ENCODE peak calls at places on chromosomes 6 and 20, in four cellular contexts. P is right lobe of liver, R is A549, I is AG10803. C is an unnamed sample.

GRCh38 chr6:87237804-87238203 is 82.4 kb downstream of the ZNF292 start:
- DNase-seq in P (no peak), R (peak), I (peak), C (no peak)

GRCh38 chr6:85361643-85362014 is 88.3 kb upstream of the NT5E start:
- DNase-seq in R (no peak), I (no peak), P (no peak), C (no peak)

GRCh38 chr20:46757754-46758678 is 48.6 kb downstream of the SLC2A10 start:
- DNase-seq in R (peak), P (peak), I (peak), C (peak)

GRCh38 chr20:56515657-56516381 is 8.7 kb upstream of the FAM209A start:
- DNase-seq in R (no peak), I (peak), P (no peak), C (no peak)

GRCh38 chr6:13005994-13006393 is 289.4 kb downstream of the PHACTR1 start:
- DNase-seq in R (no peak), I (no peak), P (no peak), C (no peak)

GRCh38 chr6:21885532-21886089 is 292.1 kb downstream of the SOX4 start:
- DNase-seq in P (no peak), I (peak), R (peak), C (peak)

GRCh38 chr20:1757072-1757471 is 99.5 kb upstream of the SIRPG start:
- DNase-seq in P (no peak), I (peak), R (no peak), C (no peak)

GRCh38 chr20:48406462-48407235 is 421.1 kb downstream of the PREX1 start:
- DNase-seq in I (no peak), R (no peak), P (no peak), C (no peak)

GRCh38 chr6:98648211-98648914 is 186.0 kb upstream of the POU3F2 start:
- DNase-seq in P (no peak), R (no peak), I (no peak), C (no peak)

GRCh38 chr6:154157082-154157481 is 118.0 kb downstream of the OPRM1 start:
- DNase-seq in P (no peak), I (no peak), R (no peak), C (no peak)

GRCh38 chr6:154154389-154154967 is 115.4 kb downstream of the OPRM1 start:
- DNase-seq in R (no peak), I (peak), P (no peak), C (peak)

GRCh38 chr6:154157706-154158105 is 118.7 kb downstream of the OPRM1 start:
- DNase-seq in R (no peak), I (no peak), P (no peak), C (no peak)

GRCh38 chr6:154159126-154159525 is 120.1 kb downstream of the OPRM1 start:
- DNase-seq in P (no peak), R (no peak), I (no peak), C (no peak)

DNA sequence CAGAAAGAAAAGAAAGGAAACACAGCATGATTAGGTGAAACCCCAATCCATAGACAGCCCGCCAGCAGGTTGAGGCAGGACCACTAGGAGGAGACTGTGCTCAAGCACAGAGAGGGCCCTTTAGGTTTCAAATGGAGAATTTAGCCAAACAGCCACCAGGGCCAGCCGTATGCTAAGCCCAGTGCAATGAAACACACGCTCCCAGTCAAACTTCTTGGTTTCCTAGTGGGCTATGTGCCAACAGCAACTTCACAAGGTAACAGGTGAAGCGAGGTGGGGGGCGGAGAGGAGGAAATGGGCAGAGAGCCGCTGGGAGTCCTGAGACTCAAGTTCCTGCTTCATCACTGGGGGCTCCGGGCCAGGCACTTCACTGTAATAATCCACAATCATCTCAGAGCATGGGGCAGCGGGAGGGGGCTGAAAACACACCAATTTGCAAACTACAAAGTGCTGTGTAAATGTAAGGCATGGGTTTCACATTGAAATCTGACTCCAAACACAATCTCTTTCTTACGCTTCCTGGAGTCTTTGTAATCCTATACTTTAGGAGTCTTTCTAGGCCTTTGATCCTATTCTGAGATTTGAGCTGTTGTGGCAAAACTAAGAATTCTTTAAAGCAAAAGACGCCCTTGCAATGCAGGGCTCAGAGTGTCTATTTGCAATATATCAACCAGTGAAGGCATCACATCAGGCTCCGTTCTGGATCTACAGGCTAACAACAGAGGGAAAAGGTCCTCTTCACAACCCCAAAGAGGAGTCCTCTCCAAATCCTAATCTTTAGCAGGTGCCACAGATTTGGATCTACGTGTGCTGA is 117.3 kb downstream of the OPRM1 start:
- DNase-seq in P (peak), R (peak), I (peak), C (peak)
- TF ChIP-seq CTCF in P (peak), R (peak), I (peak), C (peak)

DNA sequence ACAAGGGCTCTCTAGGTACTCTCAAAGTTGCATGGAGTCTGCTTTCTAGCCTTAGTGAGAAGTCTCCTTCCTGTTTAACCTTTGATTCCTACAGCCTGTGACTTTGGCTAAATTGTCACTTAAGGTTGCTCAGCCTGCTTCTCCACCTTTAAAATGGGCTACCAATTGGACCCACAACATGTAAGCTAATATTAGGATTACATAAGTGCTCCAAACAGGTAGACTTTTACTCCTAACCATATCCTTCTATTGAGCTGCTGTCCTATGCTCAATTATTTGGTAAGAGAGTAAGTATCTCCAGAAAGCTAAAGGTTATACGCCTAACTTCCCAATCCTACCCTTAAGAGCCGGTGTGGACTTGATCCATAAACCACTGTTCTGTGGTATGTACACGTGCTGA is 2.9 kb downstream of the PCNA start:
- DNase-seq in I (no peak), R (no peak), P (no peak), C (no peak)
- H3K4me3 ChIP-seq in I (no peak), R (no peak), P (no peak), C (no peak)

DNA sequence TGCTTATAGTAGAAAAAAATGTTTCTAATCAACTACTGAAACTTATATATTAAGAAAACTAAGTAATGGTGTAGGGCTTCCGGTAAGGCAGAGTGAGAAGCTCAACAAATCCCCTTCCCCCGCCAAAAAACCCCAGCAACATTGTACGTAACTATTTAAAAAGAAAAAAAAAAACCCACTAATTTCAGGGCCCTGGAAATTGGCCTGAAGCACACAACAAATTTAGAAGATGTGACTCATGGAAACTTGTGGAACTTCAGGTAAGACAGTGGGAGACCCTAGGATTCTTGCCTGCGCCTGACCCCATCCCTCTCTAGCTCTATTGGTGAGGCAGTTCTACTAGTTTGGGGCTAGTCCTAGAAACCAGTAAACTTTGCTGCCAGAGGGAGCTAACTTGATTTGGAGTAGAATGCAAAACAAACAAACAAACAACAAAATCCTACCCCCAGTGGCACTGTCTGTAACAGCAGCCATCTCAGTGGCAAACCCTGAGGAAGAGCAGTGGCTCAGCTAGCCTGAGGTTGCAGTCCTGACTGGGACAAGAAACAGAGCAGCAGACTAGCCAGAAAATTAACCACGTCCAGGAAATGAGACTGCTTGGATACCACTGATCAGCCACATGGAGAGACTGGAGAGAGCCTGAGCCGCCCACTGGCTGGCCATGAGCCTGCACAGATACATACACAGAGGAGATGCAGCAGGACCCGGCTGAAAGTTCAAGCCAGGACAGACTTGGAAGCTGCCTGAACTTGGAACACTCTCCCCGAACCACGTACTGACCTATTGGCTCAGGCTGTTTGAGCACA is 135.1 kb downstream of the TBXT start:
- DNase-seq in P (no peak), I (peak), R (peak), C (peak)
- TF ChIP-seq CTCF in P (no peak), I (peak), R (no peak), C (peak)

GRCh38 chr6:36735110-36735971 is 37.7 kb downstream of the RAB44 start:
- DNase-seq in P (peak), I (peak), R (no peak), C (peak)

GRCh38 chr6:36731622-36732310 is 34.1 kb downstream of the RAB44 start:
- DNase-seq in P (no peak), I (no peak), R (no peak), C (no peak)

GRCh38 chr6:36737043-36737785 is 39.6 kb downstream of the RAB44 start:
- DNase-seq in P (no peak), R (no peak), I (no peak), C (no peak)

GRCh38 chr6:36733300-36733699 is 35.7 kb downstream of the RAB44 start:
- DNase-seq in R (no peak), P (no peak), I (no peak), C (no peak)

GRCh38 chr6:36734486-36735060 is 36.9 kb downstream of the RAB44 start:
- DNase-seq in I (no peak), R (no peak), P (no peak), C (no peak)
- H3K4me3 ChIP-seq in I (peak), R (no peak), P (no peak), C (no peak)

GRCh38 chr6:11194399-11195274 is 37.8 kb downstream of the NEDD9 start:
- DNase-seq in I (peak), P (no peak), R (peak), C (peak)
- TF ChIP-seq CTCF in I (peak), P (no peak), R (no peak), C (peak)

GRCh38 chr20:31920275-31920855 is 31.5 kb downstream of the PDRG1 start:
- DNase-seq in I (no peak), R (no peak), P (no peak), C (no peak)

GRCh38 chr20:31924561-31924960 is 27.3 kb downstream of the PDRG1 start:
- DNase-seq in R (no peak), I (no peak), P (no peak), C (no peak)

GRCh38 chr20:31922588-31922987 is 29.3 kb downstream of the PDRG1 start:
- DNase-seq in I (no peak), P (no peak), R (no peak), C (no peak)

GRCh38 chr20:31923388-31924271 is 28.2 kb downstream of the PDRG1 start:
- DNase-seq in R (no peak), I (no peak), P (no peak), C (no peak)

DNA sequence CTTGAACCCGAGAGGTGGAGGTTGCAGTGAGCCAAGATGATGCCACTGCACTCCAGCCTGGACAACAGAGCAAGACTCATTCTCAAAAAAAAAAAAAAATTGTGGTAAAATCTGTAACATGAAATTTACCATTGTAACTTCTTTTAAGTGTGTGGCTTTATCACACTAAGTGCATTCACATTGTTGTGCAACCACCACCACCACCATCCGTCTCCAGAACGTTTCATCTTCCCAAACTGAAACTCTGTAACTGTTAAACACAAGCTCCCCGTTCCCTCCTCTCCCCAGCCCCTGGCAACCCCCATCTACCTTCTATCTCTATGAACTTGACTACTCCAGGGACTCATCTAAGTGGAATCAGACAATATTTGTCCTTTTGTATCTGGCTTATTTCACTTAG is 29.7 kb downstream of the PDRG1 start:
- DNase-seq in R (no peak), I (no peak), P (no peak), C (no peak)
- H3K4me3 ChIP-seq in R (no peak), I (no peak), P (no peak), C (no peak)

DNA sequence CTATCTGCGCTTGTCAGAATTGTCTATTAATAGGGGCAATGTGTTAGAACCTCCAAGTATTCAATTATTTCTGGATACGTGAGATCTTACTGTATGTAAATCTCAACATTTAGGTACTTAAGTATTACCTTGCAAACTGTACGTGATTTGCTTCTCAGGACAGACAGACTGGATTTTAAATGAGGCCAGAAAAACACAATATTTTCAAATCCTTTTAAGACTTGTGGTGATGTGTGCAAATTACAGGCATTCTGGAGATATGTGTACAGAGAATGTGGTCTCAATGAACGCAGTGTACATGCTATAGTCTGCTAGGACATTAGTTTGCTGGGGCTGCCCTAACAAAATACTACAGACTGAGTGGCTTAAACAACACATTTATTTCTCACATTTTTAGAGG is 16.9 kb downstream of the CCR6 start:
- DNase-seq in R (no peak), I (no peak), P (no peak), C (no peak)
- TF ChIP-seq CTCF in R (no peak), I (no peak), P (no peak), C (no peak)